ENCODE peak calls at places on chromosome 19, in five cellular contexts. M is mesenchymal stem cell, H is neural progenitor cell, K is right atrium auricular region, W is adrenal gland. A is an unnamed sample.
A peak's percentile ranks its signal among the peaks of the same experiment; 100 is the strongest.

GRCh38 chr19:35404879-35405622 is 34.2 kb downstream of the GPR42 start:
- DNase-seq in K (no peak), W (peak; percentile 35), H (peak; percentile 39), M (peak; percentile 90), A (no peak)

GRCh38 chr19:51810228-51810627 is 15.3 kb downstream of the FPR3 start:
- DNase-seq in K (no peak), M (no peak), H (no peak), W (no peak), A (no peak)

GRCh38 chr19:45451181-45451849 is 16.5 kb upstream of the FOSB start:
- DNase-seq in K (no peak), W (no peak), H (no peak), M (peak; percentile 92), A (no peak)

GRCh38 chr19:7415163-7415856 is 66.6 kb downstream of the ARHGEF18 start:
- DNase-seq in K (no peak), W (no peak), H (no peak), M (peak; percentile 97), A (peak; percentile 61)

GRCh38 chr19:11324079-11324661 is 15.3 kb downstream of the RAB3D start:
- DNase-seq in W (no peak), M (peak; percentile 97), H (no peak), K (peak; percentile 94), A (peak; percentile 89)

GRCh38 chr19:16319466-16319865 is 5.2 kb upstream of the KLF2 start:
- DNase-seq in W (no peak), K (no peak), H (no peak), M (peak; percentile 43), A (no peak)

GRCh38 chr19:48393559-48394330 is at the start of gene GRIN2D:
- DNase-seq in M (peak; percentile 66), W (no peak), K (no peak), H (peak; percentile 76), A (no peak)

GRCh38 chr19:11279505-11280236 is 16.3 kb upstream of the TSPAN16 start:
- DNase-seq in H (no peak), M (no peak), K (no peak), W (no peak), A (no peak)

GRCh38 chr19:51777570-51778460 is 16.8 kb downstream of the FPR2 start:
- DNase-seq in W (peak; percentile 56), H (peak; percentile 85), M (peak; percentile 75), K (peak; percentile 77), A (peak; percentile 78)

GRCh38 chr19:54463531-54464043 is at the start of gene LENG9:
- DNase-seq in K (peak; percentile 100), M (peak; percentile 100), H (peak; percentile 99), W (peak; percentile 96), A (peak; percentile 100)

GRCh38 chr19:6856749-6857372 is 30.5 kb upstream of the ADGRE1 start:
- DNase-seq in H (no peak), K (no peak), M (no peak), W (no peak), A (no peak)

GRCh38 chr19:35495107-35496064 is 5.1 kb upstream of the KRTDAP start:
- DNase-seq in M (peak; percentile 63), W (peak; percentile 63), H (peak; percentile 76), K (peak; percentile 69), A (peak; percentile 85)

GRCh38 chr19:1520203-1520780 is 3.6 kb upstream of the PLK5 start:
- DNase-seq in M (no peak), W (no peak), H (no peak), K (no peak), A (no peak)

GRCh38 chr19:48391100-48392005 is at the start of gene KDELR1:
- DNase-seq in W (peak; percentile 84), K (peak; percentile 77), H (peak; percentile 84), M (peak; percentile 79), A (peak; percentile 76)

GRCh38 chr19:29745253-29745652 is 30.2 kb upstream of the C19orf12 start:
- DNase-seq in K (no peak), W (no peak), H (peak; percentile 48), M (no peak), A (no peak)

GRCh38 chr19:18366027-18366435 is 19.9 kb upstream of the GDF15 start:
- DNase-seq in M (no peak), K (no peak), W (no peak), H (no peak), A (no peak)
- H3K27ac ChIP-seq in M (peak overlapping the region; percentile 100), K (no peak overlapping the region), W (peak overlapping the region; percentile 90), H (no peak overlapping the region), A (peak overlapping the region; percentile 87)

DNA sequence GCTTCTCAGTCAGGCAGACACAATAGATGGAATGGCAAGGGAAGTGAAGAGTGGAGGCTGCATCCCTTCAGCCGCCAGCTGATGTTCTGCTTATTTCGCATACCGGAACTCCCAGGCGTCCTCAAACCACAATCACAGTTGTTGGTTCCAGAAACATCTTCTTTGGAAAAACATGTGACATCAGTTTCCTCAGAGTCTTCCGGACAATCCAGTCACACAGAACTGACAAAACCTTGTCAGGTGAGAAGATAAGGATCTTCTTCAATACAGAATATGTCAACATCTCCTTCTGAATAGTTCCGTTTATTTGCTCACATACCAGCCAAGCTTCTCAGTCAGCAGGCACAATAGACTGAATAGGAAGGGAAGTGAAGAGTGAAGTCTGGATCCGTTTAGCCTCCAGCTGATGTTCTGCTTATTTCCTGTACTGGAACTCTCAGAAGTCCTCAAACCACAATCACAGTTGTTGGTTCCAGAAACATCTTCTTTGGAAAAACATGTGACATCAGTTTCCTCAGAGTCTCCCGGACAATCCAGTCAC is 45.1 kb upstream of the CEACAM21 start:
- DNase-seq in K (no peak), H (no peak), M (peak; percentile 10), W (no peak), A (no peak)
- H3K9me3 ChIP-seq in K (peaks cover 7% of the 10 kb centered on the region), H (no peaks in the 10 kb centered on the region), M (no peaks in the 10 kb centered on the region), W (no peaks in the 10 kb centered on the region), A (no peaks in the 10 kb centered on the region)

GRCh38 chr19:39360599-39360998 is 18.4 kb downstream of the SAMD4B start:
- DNase-seq in M (no peak), W (no peak), K (no peak), H (no peak), A (no peak)
- H3K27ac ChIP-seq in M (no peak overlapping the region), W (no peak overlapping the region), K (no peak overlapping the region), H (no peak overlapping the region), A (no peak overlapping the region)

DNA sequence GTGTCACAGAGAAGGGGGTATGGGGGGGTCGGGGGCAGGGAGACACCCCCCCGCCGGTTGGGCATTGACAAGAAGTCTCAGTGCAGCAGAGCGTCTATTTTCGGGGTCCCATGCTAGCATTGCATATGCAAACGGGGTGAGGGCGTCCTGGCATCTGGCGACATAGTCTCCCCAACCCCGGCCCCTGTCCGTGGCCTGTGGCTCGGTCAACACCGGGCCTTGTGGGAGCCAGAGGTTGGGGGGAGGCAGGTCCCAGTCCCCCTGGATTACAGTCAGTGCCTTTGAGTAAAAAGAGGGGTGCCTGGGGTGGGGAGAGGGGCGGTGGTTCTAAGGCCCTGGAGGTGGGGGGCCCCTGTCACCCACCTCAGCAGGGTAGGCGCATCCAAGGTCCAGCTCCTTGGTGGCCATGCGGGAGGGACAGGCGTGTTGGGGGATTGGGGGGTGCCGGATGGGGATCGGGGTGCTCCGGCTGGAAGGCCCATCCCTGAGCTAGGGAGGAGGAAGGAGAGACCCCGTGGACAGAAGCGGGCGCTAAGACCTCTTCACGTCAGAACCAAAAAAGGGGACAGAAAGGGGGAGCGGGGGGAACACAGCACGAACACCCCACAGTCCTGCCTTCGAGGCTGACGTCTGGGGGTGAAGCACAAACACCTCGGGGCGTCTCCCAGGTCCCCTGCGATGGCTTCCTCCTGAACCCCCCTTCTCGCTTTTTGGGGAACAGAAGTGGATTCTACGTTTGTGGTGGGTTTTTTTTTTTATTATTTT is 20.9 kb downstream of the ZBTB7A start:
- DNase-seq in W (no peak), H (no peak), K (no peak), M (no peak), A (no peak)
- H3K9me3 ChIP-seq in W (no peaks in the 10 kb centered on the region), H (no peaks in the 10 kb centered on the region), K (no peaks in the 10 kb centered on the region), M (no peaks in the 10 kb centered on the region), A (no peaks in the 10 kb centered on the region)

GRCh38 chr19:9309139-9309973 is at the start of gene ZNF699:
- DNase-seq in M (peak; percentile 97), H (peak; percentile 100), W (peak; percentile 96), K (peak; percentile 99), A (peak; percentile 99)
- H3K27ac ChIP-seq in M (peak within 1 kb of the TSS; percentile 97), H (peak within 1 kb of the TSS; percentile 61), W (peak within 1 kb of the TSS; percentile 95), K (peak within 1 kb of the TSS; percentile 96), A (peak within 1 kb of the TSS; percentile 99)